ENCODE peak calls at places on chromosomes 7 and 10, in nine cellular contexts. One of them, this sample, is unnamed.

GRCh38 chr10:132446661-132447445 is 49.9 kb downstream of the PWWP2B start:
- DNase-seq in neural crest cell: no peak
- DNase-seq in choroid plexus epithelial cell: peak
- DNase-seq in GM20000: peak
- DNase-seq in AG04450: no peak
- DNase-seq in right atrium auricular region: no peak
- DNase-seq in ascending aorta: no peak
- DNase-seq in H9: no peak
- DNase-seq in cardiac muscle cell: peak
- DNase-seq in this sample: peak

GRCh38 chr7:140455743-140456142 is 23.6 kb downstream of the MKRN1 start:
- DNase-seq in neural crest cell: no peak
- DNase-seq in choroid plexus epithelial cell: no peak
- DNase-seq in GM20000: no peak
- DNase-seq in AG04450: no peak
- DNase-seq in right atrium auricular region: no peak
- DNase-seq in ascending aorta: no peak
- DNase-seq in H9: peak
- DNase-seq in cardiac muscle cell: no peak
- DNase-seq in this sample: no peak

GRCh38 chr10:133359554-133359971 is 1.7 kb upstream of the FUOM start:
- DNase-seq in neural crest cell: no peak
- DNase-seq in choroid plexus epithelial cell: no peak
- DNase-seq in GM20000: no peak
- DNase-seq in AG04450: no peak
- DNase-seq in right atrium auricular region: no peak
- DNase-seq in ascending aorta: no peak
- DNase-seq in H9: no peak
- DNase-seq in cardiac muscle cell: no peak
- DNase-seq in this sample: peak

GRCh38 chr10:24449334-24449740 is 240.4 kb downstream of the KIAA1217 start:
- DNase-seq in neural crest cell: no peak
- DNase-seq in choroid plexus epithelial cell: peak
- DNase-seq in GM20000: peak
- DNase-seq in AG04450: no peak
- DNase-seq in right atrium auricular region: no peak
- DNase-seq in ascending aorta: no peak
- DNase-seq in H9: no peak
- DNase-seq in cardiac muscle cell: peak
- DNase-seq in this sample: no peak

GRCh38 chr7:110762514-110762913 is 328.4 kb upstream of the LRRN3 start:
- DNase-seq in neural crest cell: no peak
- DNase-seq in choroid plexus epithelial cell: peak
- DNase-seq in GM20000: no peak
- DNase-seq in AG04450: no peak
- DNase-seq in right atrium auricular region: no peak
- DNase-seq in ascending aorta: no peak
- DNase-seq in H9: no peak
- DNase-seq in cardiac muscle cell: peak
- DNase-seq in this sample: no peak

GRCh38 chr10:49071221-49071761 is 44.0 kb downstream of the VSTM4 start:
- DNase-seq in neural crest cell: no peak
- DNase-seq in choroid plexus epithelial cell: peak
- DNase-seq in GM20000: no peak
- DNase-seq in AG04450: no peak
- DNase-seq in right atrium auricular region: no peak
- DNase-seq in ascending aorta: no peak
- DNase-seq in H9: peak
- DNase-seq in cardiac muscle cell: no peak
- DNase-seq in this sample: peak

GRCh38 chr10:84179059-84179710 is 5.6 kb downstream of the GPR15LG start:
- DNase-seq in neural crest cell: no peak
- DNase-seq in choroid plexus epithelial cell: peak
- DNase-seq in GM20000: peak
- DNase-seq in AG04450: no peak
- DNase-seq in right atrium auricular region: no peak
- DNase-seq in ascending aorta: no peak
- DNase-seq in H9: no peak
- DNase-seq in cardiac muscle cell: peak
- DNase-seq in this sample: peak

GRCh38 chr7:8783229-8783628 is 349.8 kb downstream of the NXPH1 start:
- DNase-seq in neural crest cell: no peak
- DNase-seq in choroid plexus epithelial cell: no peak
- DNase-seq in GM20000: no peak
- DNase-seq in AG04450: no peak
- DNase-seq in right atrium auricular region: no peak
- DNase-seq in ascending aorta: no peak
- DNase-seq in H9: no peak
- DNase-seq in cardiac muscle cell: no peak
- DNase-seq in this sample: no peak

GRCh38 chr7:67823345-67823744 is 826.7 kb downstream of the TYW1 start:
- DNase-seq in neural crest cell: no peak
- DNase-seq in choroid plexus epithelial cell: no peak
- DNase-seq in GM20000: no peak
- DNase-seq in AG04450: no peak
- DNase-seq in right atrium auricular region: no peak
- DNase-seq in ascending aorta: no peak
- DNase-seq in H9: no peak
- DNase-seq in cardiac muscle cell: peak
- DNase-seq in this sample: peak

GRCh38 chr7:105622114-105622731 is 40.9 kb upstream of the EFCAB10 start:
- DNase-seq in neural crest cell: no peak
- DNase-seq in choroid plexus epithelial cell: no peak
- DNase-seq in GM20000: no peak
- DNase-seq in AG04450: no peak
- DNase-seq in right atrium auricular region: no peak
- DNase-seq in ascending aorta: no peak
- DNase-seq in H9: no peak
- DNase-seq in cardiac muscle cell: no peak
- DNase-seq in this sample: no peak

GRCh38 chr10:116669832-116670644 is 49.3 kb downstream of the PNLIPRP2 start:
- DNase-seq in neural crest cell: no peak
- DNase-seq in choroid plexus epithelial cell: no peak
- DNase-seq in GM20000: no peak
- DNase-seq in AG04450: no peak
- DNase-seq in right atrium auricular region: peak
- DNase-seq in ascending aorta: no peak
- DNase-seq in H9: peak
- DNase-seq in cardiac muscle cell: peak
- DNase-seq in this sample: peak

GRCh38 chr10:31754803-31755624 is 173.6 kb downstream of the ARHGAP12 start:
- DNase-seq in neural crest cell: no peak
- DNase-seq in choroid plexus epithelial cell: peak
- DNase-seq in GM20000: no peak
- DNase-seq in AG04450: no peak
- DNase-seq in right atrium auricular region: no peak
- DNase-seq in ascending aorta: no peak
- DNase-seq in H9: peak
- DNase-seq in cardiac muscle cell: no peak
- DNase-seq in this sample: no peak

GRCh38 chr7:142602756-142603155 is 146.5 kb upstream of the PRSS1 start:
- DNase-seq in neural crest cell: no peak
- DNase-seq in choroid plexus epithelial cell: peak
- DNase-seq in GM20000: no peak
- DNase-seq in AG04450: no peak
- DNase-seq in right atrium auricular region: no peak
- DNase-seq in ascending aorta: no peak
- DNase-seq in H9: no peak
- DNase-seq in cardiac muscle cell: no peak
- DNase-seq in this sample: no peak

GRCh38 chr7:104524836-104525235 is 196.4 kb downstream of the LHFPL3 start:
- DNase-seq in neural crest cell: no peak
- DNase-seq in choroid plexus epithelial cell: no peak
- DNase-seq in GM20000: no peak
- DNase-seq in AG04450: no peak
- DNase-seq in right atrium auricular region: no peak
- DNase-seq in ascending aorta: no peak
- DNase-seq in H9: no peak
- DNase-seq in cardiac muscle cell: no peak
- DNase-seq in this sample: no peak

GRCh38 chr10:58356756-58357155 is 21.9 kb downstream of the UBE2D1 start:
- DNase-seq in neural crest cell: no peak
- DNase-seq in choroid plexus epithelial cell: peak
- DNase-seq in GM20000: no peak
- DNase-seq in AG04450: no peak
- DNase-seq in right atrium auricular region: no peak
- DNase-seq in ascending aorta: no peak
- DNase-seq in H9: no peak
- DNase-seq in cardiac muscle cell: peak
- DNase-seq in this sample: no peak

GRCh38 chr7:69598081-69598486 is at the start of gene AUTS2:
- DNase-seq in neural crest cell: peak
- DNase-seq in choroid plexus epithelial cell: peak
- DNase-seq in GM20000: peak
- DNase-seq in AG04450: peak
- DNase-seq in right atrium auricular region: peak
- DNase-seq in ascending aorta: peak
- DNase-seq in H9: peak
- DNase-seq in cardiac muscle cell: peak
- DNase-seq in this sample: peak

GRCh38 chr7:28738384-28738783 is 219.7 kb downstream of the TRIL start:
- DNase-seq in neural crest cell: no peak
- DNase-seq in choroid plexus epithelial cell: peak
- DNase-seq in GM20000: no peak
- DNase-seq in AG04450: no peak
- DNase-seq in right atrium auricular region: no peak
- DNase-seq in ascending aorta: no peak
- DNase-seq in H9: no peak
- DNase-seq in cardiac muscle cell: peak
- DNase-seq in this sample: peak

GRCh38 chr10:84590794-84591193 is 262.4 kb downstream of the CCSER2 start:
- DNase-seq in neural crest cell: no peak
- DNase-seq in choroid plexus epithelial cell: no peak
- DNase-seq in GM20000: no peak
- DNase-seq in AG04450: no peak
- DNase-seq in right atrium auricular region: no peak
- DNase-seq in ascending aorta: no peak
- DNase-seq in H9: no peak
- DNase-seq in cardiac muscle cell: no peak
- DNase-seq in this sample: no peak

GRCh38 chr7:38637957-38638356 is 6.8 kb upstream of the AMPH start:
- DNase-seq in neural crest cell: no peak
- DNase-seq in choroid plexus epithelial cell: no peak
- DNase-seq in GM20000: no peak
- DNase-seq in AG04450: no peak
- DNase-seq in right atrium auricular region: no peak
- DNase-seq in ascending aorta: no peak
- DNase-seq in H9: no peak
- DNase-seq in cardiac muscle cell: no peak
- DNase-seq in this sample: no peak

DNA sequence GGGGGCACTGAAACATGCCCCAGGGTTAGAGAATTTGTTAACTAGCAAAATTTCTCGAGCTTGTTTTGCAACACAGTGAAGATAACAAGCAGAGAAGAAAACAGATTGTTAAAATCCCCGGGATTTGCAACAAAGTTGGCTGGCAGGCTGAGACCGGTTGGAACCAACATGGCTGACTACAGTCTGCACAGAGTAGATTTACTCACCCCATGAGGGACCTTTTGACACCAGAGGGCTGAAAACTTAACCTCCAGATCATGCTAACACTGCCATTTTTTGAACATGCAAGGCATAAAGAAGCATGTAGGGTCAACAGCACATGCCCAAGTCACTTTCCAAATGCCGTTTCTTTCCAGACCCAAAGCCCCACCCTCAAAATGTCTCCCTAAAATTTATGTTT is 95.2 kb upstream of the TMEM26 start:
- DNase-seq in neural crest cell: no peak
- DNase-seq in choroid plexus epithelial cell: no peak
- DNase-seq in GM20000: no peak
- DNase-seq in AG04450: no peak
- DNase-seq in right atrium auricular region: no peak
- DNase-seq in ascending aorta: no peak
- DNase-seq in H9: no peak
- DNase-seq in cardiac muscle cell: no peak
- DNase-seq in this sample: no peak
- TF ChIP-seq CTCF in neural crest cell: no peak
- TF ChIP-seq CTCF in choroid plexus epithelial cell: no peak
- TF ChIP-seq CTCF in GM20000: no peak
- TF ChIP-seq CTCF in AG04450: no peak
- TF ChIP-seq CTCF in right atrium auricular region: no peak
- TF ChIP-seq CTCF in ascending aorta: no peak
- TF ChIP-seq CTCF in H9: no peak
- TF ChIP-seq CTCF in cardiac muscle cell: no peak
- TF ChIP-seq CTCF in this sample: no peak

GRCh38 chr10:112373912-112374338 is at the start of gene ACSL5:
- DNase-seq in neural crest cell: no peak
- DNase-seq in choroid plexus epithelial cell: no peak
- DNase-seq in GM20000: no peak
- DNase-seq in AG04450: no peak
- DNase-seq in right atrium auricular region: no peak
- DNase-seq in ascending aorta: no peak
- DNase-seq in H9: peak
- DNase-seq in cardiac muscle cell: no peak
- DNase-seq in this sample: no peak
- TF ChIP-seq CTCF in neural crest cell: no peak
- TF ChIP-seq CTCF in choroid plexus epithelial cell: no peak
- TF ChIP-seq CTCF in GM20000: no peak
- TF ChIP-seq CTCF in AG04450: no peak
- TF ChIP-seq CTCF in right atrium auricular region: no peak
- TF ChIP-seq CTCF in ascending aorta: no peak
- TF ChIP-seq CTCF in H9: no peak
- TF ChIP-seq CTCF in cardiac muscle cell: no peak
- TF ChIP-seq CTCF in this sample: no peak

GRCh38 chr10:102112210-102112817 is 7.9 kb downstream of the LDB1 start:
- DNase-seq in neural crest cell: no peak
- DNase-seq in choroid plexus epithelial cell: no peak
- DNase-seq in GM20000: no peak
- DNase-seq in AG04450: no peak
- DNase-seq in right atrium auricular region: no peak
- DNase-seq in ascending aorta: no peak
- DNase-seq in H9: no peak
- DNase-seq in cardiac muscle cell: no peak
- DNase-seq in this sample: no peak
- TF ChIP-seq CTCF in neural crest cell: peak
- TF ChIP-seq CTCF in choroid plexus epithelial cell: peak
- TF ChIP-seq CTCF in GM20000: no peak
- TF ChIP-seq CTCF in AG04450: peak
- TF ChIP-seq CTCF in right atrium auricular region: no peak
- TF ChIP-seq CTCF in ascending aorta: no peak
- TF ChIP-seq CTCF in H9: peak
- TF ChIP-seq CTCF in cardiac muscle cell: peak
- TF ChIP-seq CTCF in this sample: peak

GRCh38 chr10:97332586-97333350 is 1.8 kb downstream of the FRAT2 start:
- DNase-seq in neural crest cell: no peak
- DNase-seq in choroid plexus epithelial cell: peak
- DNase-seq in GM20000: no peak
- DNase-seq in AG04450: peak
- DNase-seq in right atrium auricular region: no peak
- DNase-seq in ascending aorta: no peak
- DNase-seq in H9: peak
- DNase-seq in cardiac muscle cell: peak
- DNase-seq in this sample: peak
- TF ChIP-seq CTCF in neural crest cell: no peak
- TF ChIP-seq CTCF in choroid plexus epithelial cell: peak
- TF ChIP-seq CTCF in GM20000: no peak
- TF ChIP-seq CTCF in AG04450: peak
- TF ChIP-seq CTCF in right atrium auricular region: peak
- TF ChIP-seq CTCF in ascending aorta: no peak
- TF ChIP-seq CTCF in H9: no peak
- TF ChIP-seq CTCF in cardiac muscle cell: peak
- TF ChIP-seq CTCF in this sample: peak

This sample was measured in epithelial cell of esophagus.